ENCODE peak calls at places on chromosomes 2 and 18, in five cellular contexts. One of them, this sample, is unnamed.

GRCh38 chr2:118120001-118120400 is 31.7 kb downstream of the INSIG2 start:
- DNase-seq in A549: no peak
- DNase-seq in HL-60: no peak
- DNase-seq in CD8-positive, alpha-beta T cell: no peak
- DNase-seq in brain microvascular endothelial cell: no peak
- DNase-seq in this sample: no peak

GRCh38 chr2:189116984-189117383 is 62.6 kb downstream of the COL5A2 start:
- DNase-seq in A549: no peak
- DNase-seq in HL-60: no peak
- DNase-seq in CD8-positive, alpha-beta T cell: no peak
- DNase-seq in brain microvascular endothelial cell: no peak
- DNase-seq in this sample: no peak

GRCh38 chr2:12861344-12861942 is 144.7 kb downstream of the TRIB2 start:
- DNase-seq in A549: no peak
- DNase-seq in HL-60: no peak
- DNase-seq in CD8-positive, alpha-beta T cell: no peak
- DNase-seq in brain microvascular endothelial cell: peak; percentile 34
- DNase-seq in this sample: no peak

GRCh38 chr18:73544032-73544431 is 603.6 kb downstream of the FBXO15 start:
- DNase-seq in A549: no peak
- DNase-seq in HL-60: no peak
- DNase-seq in CD8-positive, alpha-beta T cell: no peak
- DNase-seq in brain microvascular endothelial cell: no peak
- DNase-seq in this sample: no peak

GRCh38 chr2:79916285-79916684 is 388.3 kb downstream of the LRRTM1 start:
- DNase-seq in A549: no peak
- DNase-seq in HL-60: no peak
- DNase-seq in CD8-positive, alpha-beta T cell: no peak
- DNase-seq in brain microvascular endothelial cell: no peak
- DNase-seq in this sample: no peak

GRCh38 chr2:71706836-71707235 is 253.5 kb downstream of the DYSF start:
- DNase-seq in A549: no peak
- DNase-seq in HL-60: no peak
- DNase-seq in CD8-positive, alpha-beta T cell: no peak
- DNase-seq in brain microvascular endothelial cell: no peak
- DNase-seq in this sample: no peak

GRCh38 chr2:231222318-231223000 is 24.0 kb downstream of the ARMC9 start:
- DNase-seq in A549: no peak
- DNase-seq in HL-60: no peak
- DNase-seq in CD8-positive, alpha-beta T cell: no peak
- DNase-seq in brain microvascular endothelial cell: peak; percentile 68
- DNase-seq in this sample: no peak

GRCh38 chr2:50957880-50958279 is 74.1 kb downstream of the NRXN1 start:
- DNase-seq in A549: no peak
- DNase-seq in HL-60: no peak
- DNase-seq in CD8-positive, alpha-beta T cell: no peak
- DNase-seq in brain microvascular endothelial cell: no peak
- DNase-seq in this sample: no peak

GRCh38 chr2:239038773-239039478 is 191.0 kb downstream of the TWIST2 start:
- DNase-seq in A549: no peak
- DNase-seq in HL-60: no peak
- DNase-seq in CD8-positive, alpha-beta T cell: no peak
- DNase-seq in brain microvascular endothelial cell: no peak
- DNase-seq in this sample: no peak

GRCh38 chr2:136112949-136113766 is 4.8 kb downstream of the CXCR4 start:
- DNase-seq in A549: no peak
- DNase-seq in HL-60: peak; percentile 88
- DNase-seq in CD8-positive, alpha-beta T cell: no peak
- DNase-seq in brain microvascular endothelial cell: no peak
- DNase-seq in this sample: no peak

GRCh38 chr2:178395295-178395694 is 55.7 kb downstream of the PRKRA start:
- DNase-seq in A549: no peak
- DNase-seq in HL-60: no peak
- DNase-seq in CD8-positive, alpha-beta T cell: no peak
- DNase-seq in brain microvascular endothelial cell: no peak
- DNase-seq in this sample: no peak

GRCh38 chr2:8582191-8582849 is 99.5 kb upstream of the ID2 start:
- DNase-seq in A549: no peak
- DNase-seq in HL-60: no peak
- DNase-seq in CD8-positive, alpha-beta T cell: no peak
- DNase-seq in brain microvascular endothelial cell: no peak
- DNase-seq in this sample: no peak

GRCh38 chr18:23719634-23720201 is 30.5 kb downstream of the LAMA3 start:
- DNase-seq in A549: peak; percentile 95
- DNase-seq in HL-60: no peak
- DNase-seq in CD8-positive, alpha-beta T cell: no peak
- DNase-seq in brain microvascular endothelial cell: peak; percentile 98
- DNase-seq in this sample: no peak

GRCh38 chr2:7838636-7839035 is 843.2 kb upstream of the ID2 start:
- DNase-seq in A549: no peak
- DNase-seq in HL-60: no peak
- DNase-seq in CD8-positive, alpha-beta T cell: no peak
- DNase-seq in brain microvascular endothelial cell: no peak
- DNase-seq in this sample: no peak

GRCh38 chr18:57533399-57533884 is 53.1 kb downstream of the FECH start:
- DNase-seq in A549: no peak
- DNase-seq in HL-60: no peak
- DNase-seq in CD8-positive, alpha-beta T cell: no peak
- DNase-seq in brain microvascular endothelial cell: peak; percentile 12
- DNase-seq in this sample: no peak

GRCh38 chr2:66490588-66491001 is 55.7 kb downstream of the MEIS1 start:
- DNase-seq in A549: no peak
- DNase-seq in HL-60: no peak
- DNase-seq in CD8-positive, alpha-beta T cell: no peak
- DNase-seq in brain microvascular endothelial cell: no peak
- DNase-seq in this sample: no peak

GRCh38 chr2:121076885-121077549 is 208.0 kb downstream of the TFCP2L1 start:
- DNase-seq in A549: peak; percentile 75
- DNase-seq in HL-60: peak; percentile 39
- DNase-seq in CD8-positive, alpha-beta T cell: peak; percentile 44
- DNase-seq in brain microvascular endothelial cell: peak; percentile 55
- DNase-seq in this sample: peak; percentile 45

GRCh38 chr2:71710805-71711469 is 257.6 kb downstream of the DYSF start:
- DNase-seq in A549: no peak
- DNase-seq in HL-60: no peak
- DNase-seq in CD8-positive, alpha-beta T cell: no peak
- DNase-seq in brain microvascular endothelial cell: no peak
- DNase-seq in this sample: no peak

GRCh38 chr18:22108674-22109073 is 60.7 kb upstream of the GATA6 start:
- DNase-seq in A549: peak; percentile 32
- DNase-seq in HL-60: no peak
- DNase-seq in CD8-positive, alpha-beta T cell: no peak
- DNase-seq in brain microvascular endothelial cell: no peak
- DNase-seq in this sample: no peak

GRCh38 chr2:110980613-110981062 is 140.1 kb upstream of the BCL2L11 start:
- DNase-seq in A549: no peak
- DNase-seq in HL-60: no peak
- DNase-seq in CD8-positive, alpha-beta T cell: no peak
- DNase-seq in brain microvascular endothelial cell: no peak
- DNase-seq in this sample: no peak

GRCh38 chr2:197311521-197312033 is 997 bp upstream of the ANKRD44 start:
- DNase-seq in A549: no peak
- DNase-seq in HL-60: no peak
- DNase-seq in CD8-positive, alpha-beta T cell: no peak
- DNase-seq in brain microvascular endothelial cell: no peak
- DNase-seq in this sample: no peak

GRCh38 chr18:32378705-32379104 is 92.0 kb downstream of the GAREM1 start:
- DNase-seq in A549: peak; percentile 57
- DNase-seq in HL-60: no peak
- DNase-seq in CD8-positive, alpha-beta T cell: no peak
- DNase-seq in brain microvascular endothelial cell: peak; percentile 58
- DNase-seq in this sample: no peak

GRCh38 chr2:13682878-13683277 is 949.6 kb upstream of the LRATD1 start:
- DNase-seq in A549: peak; percentile 38
- DNase-seq in HL-60: no peak
- DNase-seq in CD8-positive, alpha-beta T cell: no peak
- DNase-seq in brain microvascular endothelial cell: peak; percentile 90
- DNase-seq in this sample: no peak

GRCh38 chr2:8487461-8487932 is 194.4 kb upstream of the ID2 start:
- DNase-seq in A549: no peak
- DNase-seq in HL-60: no peak
- DNase-seq in CD8-positive, alpha-beta T cell: no peak
- DNase-seq in brain microvascular endothelial cell: no peak
- DNase-seq in this sample: no peak

GRCh38 chr2:36246320-36246990 is 109.1 kb upstream of the CRIM1 start:
- DNase-seq in A549: no peak
- DNase-seq in HL-60: peak; percentile 27
- DNase-seq in CD8-positive, alpha-beta T cell: no peak
- DNase-seq in brain microvascular endothelial cell: no peak
- DNase-seq in this sample: no peak

GRCh38 chr2:38277245-38278119 is 99.6 kb downstream of the ATL2 start:
- DNase-seq in A549: peak; percentile 79
- DNase-seq in HL-60: no peak
- DNase-seq in CD8-positive, alpha-beta T cell: no peak
- DNase-seq in brain microvascular endothelial cell: no peak
- DNase-seq in this sample: no peak

GRCh38 chr2:234643407-234643806 is 146.5 kb upstream of the ARL4C start:
- DNase-seq in A549: no peak
- DNase-seq in HL-60: no peak
- DNase-seq in CD8-positive, alpha-beta T cell: no peak
- DNase-seq in brain microvascular endothelial cell: no peak
- DNase-seq in this sample: no peak

GRCh38 chr18:25316619-25317018 is 35.3 kb downstream of the ZNF521 start:
- DNase-seq in A549: no peak
- DNase-seq in HL-60: no peak
- DNase-seq in CD8-positive, alpha-beta T cell: no peak
- DNase-seq in brain microvascular endothelial cell: no peak
- DNase-seq in this sample: no peak
- H3K27ac ChIP-seq in A549: no peak overlapping the region
- H3K27ac ChIP-seq in HL-60: no peak overlapping the region
- H3K27ac ChIP-seq in CD8-positive, alpha-beta T cell: no peak overlapping the region
- H3K27ac ChIP-seq in brain microvascular endothelial cell: no peak overlapping the region
- H3K27ac ChIP-seq in this sample: no peak overlapping the region

GRCh38 chr18:12307251-12307736 is 747 bp upstream of the TUBB6 start:
- DNase-seq in A549: no peak
- DNase-seq in HL-60: no peak
- DNase-seq in CD8-positive, alpha-beta T cell: no peak
- DNase-seq in brain microvascular endothelial cell: peak; percentile 60
- DNase-seq in this sample: peak; percentile 36
- TF ChIP-seq CTCF in A549: no peak
- TF ChIP-seq CTCF in HL-60: no peak
- TF ChIP-seq CTCF in CD8-positive, alpha-beta T cell: no peak
- TF ChIP-seq CTCF in brain microvascular endothelial cell: peak; percentile 42
- TF ChIP-seq CTCF in this sample: no peak

DNA sequence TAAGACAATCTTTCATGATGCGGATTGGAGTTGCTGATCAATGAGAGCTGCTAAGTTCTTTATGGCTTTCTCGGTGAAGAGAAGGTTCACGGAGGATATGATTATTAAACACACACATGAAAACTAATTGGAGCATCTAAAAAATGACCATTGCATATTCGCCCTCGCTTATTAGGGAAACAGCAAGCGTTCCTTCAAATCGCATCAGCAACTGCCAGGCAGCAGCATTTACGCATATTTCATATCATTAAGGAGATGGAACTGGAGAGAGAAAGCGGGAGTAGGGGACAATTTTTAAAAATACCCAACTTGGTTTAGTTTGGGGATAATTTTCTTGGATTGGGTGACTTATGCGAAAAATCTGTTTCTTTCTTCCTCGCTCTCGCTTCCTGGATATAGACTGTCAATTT is 693 bp downstream of the EML6 start:
- DNase-seq in A549: no peak
- DNase-seq in HL-60: no peak
- DNase-seq in CD8-positive, alpha-beta T cell: no peak
- DNase-seq in brain microvascular endothelial cell: no peak
- DNase-seq in this sample: no peak
- H3K27ac ChIP-seq in A549: peak overlapping the region; percentile 47
- H3K27ac ChIP-seq in HL-60: no peak overlapping the region
- H3K27ac ChIP-seq in CD8-positive, alpha-beta T cell: peak overlapping the region; percentile 43
- H3K27ac ChIP-seq in brain microvascular endothelial cell: no peak overlapping the region
- H3K27ac ChIP-seq in this sample: peak overlapping the region; percentile 68

GRCh38 chr2:4175343-4175742 is 472.0 kb downstream of the DCDC2C start:
- DNase-seq in A549: no peak
- DNase-seq in HL-60: no peak
- DNase-seq in CD8-positive, alpha-beta T cell: no peak
- DNase-seq in brain microvascular endothelial cell: no peak
- DNase-seq in this sample: no peak
- TF ChIP-seq CTCF in A549: no peak
- TF ChIP-seq CTCF in HL-60: no peak
- TF ChIP-seq CTCF in CD8-positive, alpha-beta T cell: no peak
- TF ChIP-seq CTCF in brain microvascular endothelial cell: no peak
- TF ChIP-seq CTCF in this sample: no peak

GRCh38 chr18:44698518-44698917 is 17.8 kb downstream of the SETBP1 start:
- DNase-seq in A549: no peak
- DNase-seq in HL-60: no peak
- DNase-seq in CD8-positive, alpha-beta T cell: no peak
- DNase-seq in brain microvascular endothelial cell: no peak
- DNase-seq in this sample: no peak
- H3K27ac ChIP-seq in A549: no peak overlapping the region
- H3K27ac ChIP-seq in HL-60: no peak overlapping the region
- H3K27ac ChIP-seq in CD8-positive, alpha-beta T cell: no peak overlapping the region
- H3K27ac ChIP-seq in brain microvascular endothelial cell: no peak overlapping the region
- H3K27ac ChIP-seq in this sample: no peak overlapping the region

DNA sequence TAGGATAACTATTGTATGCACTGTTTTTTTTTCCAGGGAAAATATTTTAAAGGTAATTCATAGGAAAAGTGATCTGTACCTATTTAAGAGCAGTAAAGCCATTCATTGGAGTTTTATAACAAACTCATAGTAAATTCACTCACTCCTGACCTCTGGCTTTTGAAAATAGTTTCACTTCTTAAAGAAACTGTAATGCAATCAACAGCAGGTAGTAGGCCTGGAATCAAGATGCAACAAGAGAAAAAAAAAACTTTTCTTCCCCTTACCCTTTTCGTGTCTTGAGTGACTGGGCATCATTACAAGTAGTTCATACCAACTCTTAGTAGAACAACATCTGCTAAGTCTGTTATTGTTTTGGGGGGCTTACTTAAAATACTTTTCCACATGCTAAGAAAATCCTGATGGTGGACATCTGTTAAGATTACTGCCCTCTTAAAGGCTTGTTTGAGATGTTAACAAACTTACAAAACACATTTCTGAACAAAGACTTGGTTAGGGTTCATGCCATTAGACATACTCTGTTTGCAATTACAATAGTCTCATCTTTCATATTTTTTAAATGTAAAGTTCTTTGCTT is 164.2 kb upstream of the FOSL2 start:
- DNase-seq in A549: peak; percentile 20
- DNase-seq in HL-60: no peak
- DNase-seq in CD8-positive, alpha-beta T cell: no peak
- DNase-seq in brain microvascular endothelial cell: no peak
- DNase-seq in this sample: no peak
- TF ChIP-seq CTCF in A549: peak; percentile 21
- TF ChIP-seq CTCF in HL-60: no peak
- TF ChIP-seq CTCF in CD8-positive, alpha-beta T cell: peak; percentile 29
- TF ChIP-seq CTCF in brain microvascular endothelial cell: no peak
- TF ChIP-seq CTCF in this sample: no peak

GRCh38 chr2:42879116-42879705 is 86.8 kb upstream of the HAAO start:
- DNase-seq in A549: no peak
- DNase-seq in HL-60: no peak
- DNase-seq in CD8-positive, alpha-beta T cell: no peak
- DNase-seq in brain microvascular endothelial cell: no peak
- DNase-seq in this sample: no peak
- H3K27ac ChIP-seq in A549: no peak overlapping the region
- H3K27ac ChIP-seq in HL-60: no peak overlapping the region
- H3K27ac ChIP-seq in CD8-positive, alpha-beta T cell: no peak overlapping the region
- H3K27ac ChIP-seq in brain microvascular endothelial cell: no peak overlapping the region
- H3K27ac ChIP-seq in this sample: peak overlapping the region; percentile 38

This sample was measured in tibial nerve.